ENCODE peak calls at places on chromosome 17, in eight cellular contexts. H is right lobe of liver, O is prostate gland, X is A549, S is testis, T is thyroid gland, Z is Peyer's patch, F is transverse colon. G is an unnamed sample.
A peak's percentile ranks its signal among the peaks of the same experiment; 100 is the strongest.

GRCh38 chr17:50056961-50057330 is 1.0 kb downstream of the ITGA3 start:
- DNase-seq in H (peak; percentile 45), O (no peak), X (peak; percentile 55), S (peak; percentile 26), T (peak; percentile 53), Z (peak; percentile 73), F (peak; percentile 69), G (no peak)

GRCh38 chr17:47999612-48000011 is 28.7 kb downstream of the CDK5RAP3 start:
- DNase-seq in H (peak; percentile 11), O (no peak), X (peak; percentile 26), S (no peak), T (no peak), Z (no peak), F (no peak), G (no peak)

GRCh38 chr17:42312285-42313130 is 24.2 kb downstream of the STAT5A start:
- DNase-seq in H (peak; percentile 92), O (peak; percentile 78), X (peak; percentile 77), S (peak; percentile 90), T (peak; percentile 97), Z (peak; percentile 84), F (peak; percentile 83), G (peak; percentile 64)

GRCh38 chr17:39676198-39676819 is 8.1 kb downstream of the PNMT start:
- DNase-seq in H (peak; percentile 59), O (peak; percentile 57), X (peak; percentile 51), S (peak; percentile 78), T (peak; percentile 97), Z (peak; percentile 78), F (peak; percentile 81), G (peak; percentile 69)

GRCh38 chr17:83035722-83036121 is 43.7 kb upstream of the METRNL start:
- DNase-seq in H (no peak), O (no peak), X (no peak), S (no peak), T (no peak), Z (no peak), F (no peak), G (no peak)

GRCh38 chr17:63911657-63912100 is 621 bp upstream of the CSHL1 start:
- DNase-seq in H (no peak), O (no peak), X (peak; percentile 41), S (peak; percentile 79), T (peak; percentile 43), Z (no peak), F (peak; percentile 44), G (peak; percentile 55)

GRCh38 chr17:43026610-43027009 is 1.6 kb downstream of the RND2 start:
- DNase-seq in H (no peak), O (no peak), X (no peak), S (no peak), T (no peak), Z (no peak), F (no peak), G (no peak)

GRCh38 chr17:64300566-64300965 is 37.5 kb upstream of the TEX2 start:
- DNase-seq in H (no peak), O (no peak), X (no peak), S (no peak), T (no peak), Z (no peak), F (no peak), G (no peak)

GRCh38 chr17:47935961-47936360 is 5.4 kb upstream of the PNPO start:
- DNase-seq in H (no peak), O (no peak), X (peak; percentile 81), S (no peak), T (no peak), Z (no peak), F (no peak), G (no peak)

GRCh38 chr17:58269557-58270291 is 11.0 kb downstream of the MPO start:
- DNase-seq in H (no peak), O (no peak), X (no peak), S (no peak), T (no peak), Z (no peak), F (no peak), G (no peak)

GRCh38 chr17:57294075-57294474 is 37.8 kb downstream of the MSI2 start:
- DNase-seq in H (no peak), O (no peak), X (no peak), S (no peak), T (no peak), Z (no peak), F (no peak), G (no peak)

GRCh38 chr17:14474591-14474990 is 173.7 kb downstream of the HS3ST3B1 start:
- DNase-seq in H (no peak), O (no peak), X (peak; percentile 23), S (no peak), T (no peak), Z (no peak), F (no peak), G (no peak)

GRCh38 chr17:43536236-43537088 is 9.7 kb downstream of the ETV4 start:
- DNase-seq in H (no peak), O (no peak), X (no peak), S (no peak), T (no peak), Z (no peak), F (no peak), G (no peak)

GRCh38 chr17:81398170-81398854 is 3.1 kb downstream of the BAHCC1 start:
- DNase-seq in H (no peak), O (no peak), X (peak; percentile 58), S (no peak), T (peak; percentile 66), Z (peak; percentile 73), F (peak; percentile 55), G (no peak)

GRCh38 chr17:37605813-37606505 is 3.3 kb downstream of the SYNRG start:
- DNase-seq in H (no peak), O (no peak), X (no peak), S (no peak), T (no peak), Z (no peak), F (peak; percentile 26), G (no peak)

GRCh38 chr17:19996502-19996901 is 12.7 kb upstream of the SPECC1 start:
- DNase-seq in H (no peak), O (no peak), X (no peak), S (no peak), T (no peak), Z (no peak), F (no peak), G (no peak)

GRCh38 chr17:72683506-72684404 is 408.7 kb downstream of the SLC39A11 start:
- DNase-seq in H (no peak), O (peak; percentile 77), X (peak; percentile 98), S (no peak), T (no peak), Z (peak; percentile 55), F (peak; percentile 35), G (peak; percentile 71)

GRCh38 chr17:74713199-74713755 is 554 bp upstream of the CD300LF start:
- DNase-seq in H (no peak), O (no peak), X (no peak), S (no peak), T (no peak), Z (no peak), F (no peak), G (no peak)

GRCh38 chr17:33974276-33974675 is 280.8 kb upstream of the CCL2 start:
- DNase-seq in H (no peak), O (no peak), X (no peak), S (no peak), T (no peak), Z (no peak), F (no peak), G (no peak)

GRCh38 chr17:31499771-31500554 is 108.5 kb downstream of the RAB11FIP4 start:
- DNase-seq in H (peak; percentile 79), O (no peak), X (no peak), S (peak; percentile 57), T (peak; percentile 96), Z (no peak), F (peak; percentile 36), G (peak; percentile 54)

GRCh38 chr17:61175298-61176142 is 224.1 kb upstream of the TBX2 start:
- DNase-seq in H (no peak), O (no peak), X (no peak), S (no peak), T (no peak), Z (no peak), F (no peak), G (no peak)

GRCh38 chr17:7627250-7628121 is at the start of gene SAT2:
- DNase-seq in H (peak; percentile 96), O (peak; percentile 94), X (peak; percentile 94), S (peak; percentile 97), T (peak; percentile 97), Z (peak; percentile 96), F (peak; percentile 95), G (peak; percentile 97)
- TF ChIP-seq POLR2A in H (peak; percentile 89), O (peak; percentile 88), X (peak; percentile 77), S (peak; percentile 46), T (peak; percentile 86), Z (peak; percentile 77), F (peak; percentile 86), G (peak; percentile 91)

GRCh38 chr17:5182597-5183409 is 8.9 kb downstream of the ZNF594 start:
- DNase-seq in H (no peak), O (no peak), X (no peak), S (no peak), T (no peak), Z (no peak), F (no peak), G (no peak)

GRCh38 chr17:5181509-5182305 is 10.0 kb downstream of the ZNF594 start:
- DNase-seq in H (no peak), O (no peak), X (no peak), S (no peak), T (no peak), Z (no peak), F (no peak), G (no peak)

GRCh38 chr17:5184284-5184683 is 7.4 kb downstream of the ZNF594 start:
- DNase-seq in H (no peak), O (no peak), X (no peak), S (no peak), T (no peak), Z (no peak), F (no peak), G (no peak)

GRCh38 chr17:5183410-5183793 is 8.3 kb downstream of the ZNF594 start:
- DNase-seq in H (no peak), O (no peak), X (no peak), S (no peak), T (no peak), Z (no peak), F (no peak), G (no peak)

GRCh38 chr17:5179003-5179402 is 12.7 kb downstream of the ZNF594 start:
- DNase-seq in H (no peak), O (no peak), X (no peak), S (no peak), T (no peak), Z (no peak), F (no peak), G (no peak)
- H3K9me3 ChIP-seq in H (peaks cover 15% of the 10 kb centered on the region), O (peaks cover 18% of the 10 kb centered on the region), X (peaks cover 96% of the 10 kb centered on the region), S (peaks cover 3% of the 10 kb centered on the region), T (peaks cover 25% of the 10 kb centered on the region), Z (peaks cover 10% of the 10 kb centered on the region), F (peaks cover 81% of the 10 kb centered on the region), G (peaks cover 3% of the 10 kb centered on the region)

GRCh38 chr17:1490643-1491405 is 1.7 kb downstream of the MYO1C start:
- DNase-seq in H (peak; percentile 82), O (peak; percentile 55), X (peak; percentile 58), S (peak; percentile 54), T (peak; percentile 64), Z (peak; percentile 85), F (peak; percentile 84), G (peak; percentile 71)
- TF ChIP-seq POLR2A in H (peak; percentile 70), O (peak; percentile 79), X (peak; percentile 44), S (no peak), T (peak; percentile 62), Z (peak; percentile 46), F (peak; percentile 72), G (peak; percentile 22)

DNA sequence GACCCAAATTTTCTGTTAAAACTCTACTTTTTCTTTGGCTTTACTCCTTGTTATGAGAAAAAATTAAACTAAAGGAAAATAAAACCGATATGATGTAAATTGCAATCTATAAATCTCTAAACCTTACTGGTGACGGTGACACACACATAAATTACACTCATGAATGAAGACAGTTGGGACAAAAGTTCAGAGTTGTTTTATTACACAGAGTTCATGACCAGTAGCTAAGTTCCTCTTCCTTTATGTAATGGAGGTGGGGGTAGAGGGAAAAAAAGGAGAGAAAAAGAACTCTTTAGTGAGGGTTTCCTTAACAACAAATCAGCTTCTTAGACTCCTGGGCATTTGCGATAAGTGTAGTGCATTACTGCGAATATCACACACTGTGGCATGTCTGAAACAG is 220.7 kb downstream of the KCNJ2 start:
- DNase-seq in H (no peak), O (no peak), X (no peak), S (no peak), T (no peak), Z (no peak), F (no peak), G (no peak)
- H3K9me3 ChIP-seq in H (no peaks in the 10 kb centered on the region), O (no peaks in the 10 kb centered on the region), X (no peaks in the 10 kb centered on the region), S (no peaks in the 10 kb centered on the region), T (no peaks in the 10 kb centered on the region), Z (no peaks in the 10 kb centered on the region), F (no peaks in the 10 kb centered on the region), G (no peaks in the 10 kb centered on the region)

G was measured in body of pancreas.